ENCODE peak calls at places on chromosome 10, in nine cellular contexts. M is heart right ventricle; V is activated CD8-positive, alpha-beta T cell treated with anti-CD3 and anti-CD28 coated beads for 36 hours; I is RWPE2; J is thoracic aorta; E is nephron progenitor cell; Z is H9; B is mammary epithelial cell; P is A549. F is an unnamed sample.
A peak's percentile ranks its signal among the peaks of the same experiment; 100 is the strongest.

GRCh38 chr10:79936625-79937255 is 12.2 kb downstream of the SFTPD start:
- DNase-seq in Z (peak; percentile 9), B (no peak), P (no peak), M (no peak), I (no peak), E (no peak), V (no peak), J (no peak), F (no peak)

GRCh38 chr10:72242675-72243074 is 26.6 kb upstream of the ASCC1 start:
- DNase-seq in Z (peak; percentile 57), B (no peak), E (no peak), J (no peak), P (no peak), M (peak; percentile 50), I (no peak), V (peak; percentile 60), F (no peak)

GRCh38 chr10:110141185-110141584 is 66.2 kb upstream of the MXI1 start:
- DNase-seq in Z (no peak), I (no peak), B (peak; percentile 53), E (no peak), V (no peak), P (no peak), M (no peak), J (no peak), F (no peak)

GRCh38 chr10:17756557-17757208 is 4.7 kb downstream of the TMEM236 start:
- DNase-seq in M (no peak), B (peak; percentile 72), J (no peak), I (no peak), P (peak; percentile 21), E (no peak), V (no peak), Z (no peak), F (no peak)

GRCh38 chr10:97128851-97129186 is 56.9 kb downstream of the SLIT1 start:
- DNase-seq in J (no peak), I (no peak), Z (no peak), V (no peak), E (no peak), B (no peak), M (no peak), P (no peak), F (no peak)

GRCh38 chr10:110600487-110601101 is 33.1 kb downstream of the SMC3 start:
- DNase-seq in Z (peak; percentile 45), V (peak; percentile 38), I (no peak), M (no peak), J (no peak), E (peak; percentile 23), P (peak; percentile 27), B (peak; percentile 43), F (no peak)

GRCh38 chr10:21217107-21217506 is 308.4 kb downstream of the SKIDA1 start:
- DNase-seq in M (no peak), I (no peak), V (no peak), Z (no peak), E (no peak), P (no peak), J (no peak), B (no peak), F (no peak)

GRCh38 chr10:28668363-28669226 is 8.7 kb upstream of the BAMBI start:
- DNase-seq in Z (peak; percentile 77), P (peak; percentile 44), B (peak; percentile 31), I (no peak), M (peak; percentile 63), J (no peak), V (peak; percentile 58), E (peak; percentile 81), F (peak; percentile 88)

GRCh38 chr10:96041146-96041545 is 2.2 kb upstream of the CCNJ start:
- DNase-seq in P (no peak), B (no peak), M (no peak), Z (no peak), I (no peak), E (no peak), J (no peak), V (no peak), F (no peak)

GRCh38 chr10:3701490-3701889 is 83.5 kb downstream of the KLF6 start:
- DNase-seq in B (peak; percentile 33), P (no peak), V (no peak), M (no peak), Z (no peak), E (no peak), J (no peak), I (no peak), F (no peak)

DNA sequence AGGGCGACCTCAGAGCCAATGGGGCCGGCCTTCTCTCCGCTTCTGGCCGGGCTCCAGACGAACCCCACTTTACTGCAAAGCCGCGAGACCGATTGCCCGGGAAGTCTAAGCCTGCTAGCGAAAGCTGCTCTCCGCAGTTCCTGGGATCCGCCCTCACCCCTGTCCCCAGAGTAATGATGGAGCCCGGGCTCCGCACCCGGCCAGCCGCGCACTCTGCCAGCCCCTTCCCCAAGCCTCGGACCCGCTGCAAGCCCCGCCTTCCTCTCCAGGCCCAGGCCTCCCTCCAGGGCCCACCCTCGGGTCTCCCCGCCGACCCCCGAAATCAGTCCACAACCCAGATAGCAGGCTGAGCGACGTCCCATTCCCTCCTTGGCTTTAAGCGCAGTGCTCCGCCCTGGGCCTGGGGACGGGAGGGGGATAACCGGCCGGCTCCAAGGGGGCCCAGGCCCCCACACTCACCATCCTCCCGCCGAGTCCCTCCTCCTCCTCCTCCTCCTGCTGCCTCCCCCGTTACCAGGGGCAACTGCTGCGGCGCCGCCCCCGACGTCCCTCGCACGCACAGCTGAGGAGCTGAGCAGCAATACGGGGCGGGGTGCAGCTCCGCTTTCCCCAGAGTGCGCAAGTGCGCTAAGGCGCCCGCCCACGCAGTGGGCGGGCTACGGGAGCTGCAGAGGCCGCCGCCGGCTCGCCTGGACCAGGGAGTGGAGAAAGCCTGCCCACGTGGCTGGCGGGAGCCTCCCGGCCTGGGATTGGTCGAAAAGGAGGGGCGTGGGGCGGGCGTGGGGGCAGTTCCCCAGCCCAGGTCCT is at the start of gene ARL3:
- DNase-seq in V (peak; percentile 99), E (peak; percentile 96), I (peak; percentile 99), J (peak; percentile 84), Z (peak; percentile 99), P (peak; percentile 97), B (peak; percentile 99), M (peak; percentile 98), F (peak; percentile 97)
- TF ChIP-seq CTCF in V (peak; percentile 43), E (peak; percentile 12), I (no peak), J (peak; percentile 52), Z (peak; percentile 70), P (no peak), B (peak; percentile 48), M (peak; percentile 45), F (no peak)

GRCh38 chr10:123377883-123378282 is 223.7 kb downstream of the BUB3 start:
- DNase-seq in M (no peak), J (no peak), V (no peak), E (no peak), Z (no peak), P (no peak), I (no peak), B (peak; percentile 26), F (no peak)

GRCh38 chr10:123379156-123379555 is 225.0 kb downstream of the BUB3 start:
- DNase-seq in V (no peak), P (no peak), B (no peak), E (no peak), J (no peak), I (no peak), Z (peak; percentile 48), M (no peak), F (no peak)

GRCh38 chr10:123381271-123381670 is 227.1 kb downstream of the BUB3 start:
- DNase-seq in B (peak; percentile 70), P (no peak), V (no peak), E (no peak), M (no peak), Z (no peak), J (no peak), I (no peak), F (no peak)

GRCh38 chr10:123378302-123378701 is 224.1 kb downstream of the BUB3 start:
- DNase-seq in V (no peak), Z (no peak), I (no peak), P (no peak), B (no peak), E (no peak), M (no peak), J (no peak), F (no peak)

DNA sequence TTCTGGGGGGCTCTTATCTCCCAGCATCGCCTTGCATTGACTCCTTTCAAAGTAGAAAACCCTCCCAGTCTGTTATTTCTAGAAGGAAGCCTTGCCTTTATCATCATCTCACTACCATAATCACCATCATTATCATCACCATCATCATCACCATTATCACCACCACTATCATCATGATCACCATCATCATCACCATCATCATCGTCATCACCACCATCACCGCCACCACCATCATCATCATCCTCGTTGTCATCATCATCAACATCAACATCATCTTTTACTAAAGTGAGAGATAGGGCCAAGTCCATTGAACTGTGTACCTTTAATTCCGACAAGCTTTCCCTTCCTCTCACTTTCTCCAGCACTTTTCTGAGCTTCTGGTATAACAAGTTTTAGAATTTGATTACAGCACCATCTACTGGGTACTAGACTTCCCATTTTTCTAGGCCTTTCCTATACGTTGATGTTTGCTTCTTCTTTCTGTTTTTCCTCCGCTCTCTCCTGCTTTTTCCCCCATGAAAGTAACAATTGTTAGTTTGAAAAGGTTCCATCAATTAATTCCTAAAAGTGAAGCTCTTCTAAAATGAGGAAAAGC is 226.4 kb downstream of the BUB3 start:
- DNase-seq in V (no peak), M (no peak), B (peak; percentile 32), Z (no peak), P (peak; percentile 12), E (no peak), J (no peak), I (no peak), F (no peak)
- TF ChIP-seq CTCF in V (peak; percentile 27), M (peak; percentile 32), B (peak; percentile 19), Z (peak; percentile 48), P (peak; percentile 52), E (no peak), J (no peak), I (peak; percentile 64), F (no peak)

GRCh38 chr10:82969405-82969804 is 1094.4 kb downstream of the NRG3 start:
- DNase-seq in M (no peak), E (no peak), J (no peak), I (no peak), P (no peak), B (peak; percentile 7), Z (no peak), V (no peak), F (no peak)
- TF ChIP-seq CTCF in M (peak; percentile 44), E (no peak), J (peak; percentile 29), I (peak; percentile 58), P (no peak), B (peak; percentile 37), Z (peak; percentile 59), V (no peak), F (peak; percentile 29)

DNA sequence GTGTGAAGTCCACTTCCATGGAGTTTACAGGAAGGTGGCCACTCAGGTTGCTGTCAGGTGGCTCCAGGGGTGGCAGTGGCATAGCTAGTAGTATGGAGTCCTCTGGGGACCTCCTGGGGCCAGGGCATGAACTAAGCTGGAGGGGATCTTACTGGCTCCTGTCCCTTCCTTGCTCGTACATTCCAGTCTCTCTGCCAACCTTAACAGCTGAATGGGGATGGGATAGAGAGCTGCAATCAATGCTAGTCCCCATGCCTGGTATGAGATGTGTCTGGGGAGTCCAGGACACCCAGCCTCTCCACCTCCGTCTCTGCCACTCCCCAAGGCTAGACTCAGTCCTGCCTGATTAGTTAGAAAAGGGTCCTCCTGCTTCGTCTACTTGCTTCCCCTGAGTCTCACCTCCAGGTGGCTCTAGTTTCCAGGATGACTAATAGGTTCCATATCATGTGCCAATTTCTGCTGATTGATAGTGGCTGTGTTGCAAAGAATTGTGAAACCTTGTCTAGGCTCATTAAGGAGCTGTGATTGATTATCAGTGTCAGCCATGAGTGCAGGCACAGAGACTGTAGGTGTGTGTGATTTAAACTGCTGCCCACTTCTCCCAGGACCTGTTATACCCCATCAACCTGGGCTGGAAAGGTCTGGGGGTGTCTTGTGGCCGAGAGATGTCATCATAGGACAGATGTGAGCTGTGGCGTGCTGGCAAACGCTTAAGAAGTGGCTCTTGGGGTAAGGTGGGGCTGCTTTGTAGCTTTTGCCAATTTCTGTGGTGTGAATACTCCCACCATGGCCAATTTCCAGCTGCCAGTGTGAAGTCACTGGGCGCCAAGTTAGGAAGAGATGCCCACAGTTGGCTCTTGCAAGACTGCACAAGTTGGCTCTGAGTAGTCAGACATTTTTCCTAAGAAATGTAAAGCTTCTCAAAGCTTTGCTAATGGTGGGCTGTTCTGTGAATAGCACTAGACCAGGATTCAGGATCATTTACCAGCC is 59.8 kb downstream of the COL13A1 start:
- DNase-seq in I (no peak), M (no peak), V (peak; percentile 21), J (no peak), B (peak; percentile 92), E (no peak), Z (no peak), P (peak; percentile 40), F (no peak)
- TF ChIP-seq CTCF in I (peak; percentile 58), M (no peak), V (peak; percentile 15), J (peak; percentile 37), B (peak; percentile 55), E (no peak), Z (peak; percentile 59), P (peak; percentile 43), F (no peak)